ENCODE peak calls at places on chromosomes 5 and 9, in nine cellular contexts. W is GM12865, G is fibroblast of lung, D is esophagus muscularis mucosa, U is A673, Q is endothelial cell, O is AG09319, I is GM06990, Z is adrenal gland. X is an unnamed sample.

GRCh38 chr9:132631280-132631679 is 38.5 kb downstream of the DDX31 start:
- DNase-seq in Z (no peak), I (no peak), U (no peak), G (peak), W (no peak), Q (no peak), O (no peak), D (no peak), X (no peak)

GRCh38 chr9:131255731-131256197 is 20.5 kb downstream of the FAM78A start:
- DNase-seq in O (no peak), D (no peak), I (peak), G (no peak), W (peak), U (no peak), Z (no peak), Q (no peak), X (no peak)

GRCh38 chr5:32421075-32421474 is 23.5 kb downstream of the ZFR start:
- DNase-seq in Z (no peak), O (no peak), Q (no peak), U (no peak), D (no peak), G (peak), W (no peak), I (no peak), X (no peak)

GRCh38 chr5:73266309-73266708 is 93.3 kb downstream of the TMEM174 start:
- DNase-seq in I (no peak), W (no peak), D (peak), Z (no peak), U (no peak), Q (no peak), O (no peak), G (peak), X (no peak)

GRCh38 chr9:94029932-94030317 is 54.3 kb upstream of the PTPDC1 start:
- DNase-seq in Z (no peak), W (no peak), O (no peak), G (no peak), D (no peak), Q (no peak), I (no peak), U (no peak), X (no peak)

GRCh38 chr5:93062548-93062947 is 518.5 kb downstream of the NR2F1-AS1 start:
- DNase-seq in U (peak), D (no peak), G (no peak), Z (no peak), O (no peak), I (no peak), W (peak), Q (no peak), X (no peak)

GRCh38 chr5:171660438-171660837 is 125.2 kb upstream of the SMIM23 start:
- DNase-seq in Q (no peak), W (no peak), U (no peak), O (no peak), G (no peak), D (no peak), Z (no peak), I (no peak), X (no peak)

GRCh38 chr9:81964216-81965171 is 21.2 kb downstream of the SPATA31D3 start:
- DNase-seq in Z (no peak), D (no peak), Q (no peak), W (peak), U (no peak), G (no peak), O (peak), I (no peak), X (no peak)

GRCh38 chr9:88522360-88522759 is 12.6 kb upstream of the NXNL2 start:
- DNase-seq in Z (no peak), Q (no peak), O (no peak), U (no peak), G (no peak), D (no peak), W (no peak), I (no peak), X (no peak)

GRCh38 chr9:35526087-35526801 is 36.3 kb downstream of the RUSC2 start:
- DNase-seq in G (peak), O (no peak), Z (no peak), I (no peak), U (peak), Q (no peak), W (no peak), D (no peak), X (no peak)

GRCh38 chr9:33175633-33176325 is 8.6 kb upstream of the B4GALT1 start:
- DNase-seq in G (no peak), O (no peak), I (no peak), D (no peak), W (no peak), Z (no peak), Q (no peak), U (no peak), X (no peak)

GRCh38 chr9:124295097-124295794 is 37.5 kb downstream of the NEK6 start:
- DNase-seq in U (no peak), O (no peak), G (peak), W (peak), Z (peak), I (no peak), D (no peak), Q (no peak), X (no peak)

GRCh38 chr5:40080191-40080590 is 599.5 kb upstream of the PTGER4 start:
- DNase-seq in U (peak), Q (no peak), D (no peak), G (no peak), Z (no peak), O (no peak), I (no peak), W (no peak), X (peak)

GRCh38 chr9:70441622-70442021 is 27.2 kb upstream of the KLF9 start:
- DNase-seq in O (no peak), Q (no peak), D (no peak), U (no peak), I (no peak), W (no peak), Z (no peak), G (no peak), X (no peak)

GRCh38 chr9:131500939-131501541 is 1.7 kb upstream of the POMT1 start:
- DNase-seq in O (no peak), G (peak), U (peak), I (no peak), W (no peak), D (no peak), Q (no peak), Z (no peak), X (no peak)

GRCh38 chr5:115575167-115576070 is 26.9 kb downstream of the TICAM2 start:
- DNase-seq in U (peak), G (peak), O (no peak), Z (no peak), W (peak), Q (no peak), I (peak), D (no peak), X (peak)

GRCh38 chr9:120876842-120877240 is at the start of gene PHF19:
- DNase-seq in O (no peak), W (no peak), Q (peak), Z (peak), I (peak), U (peak), D (no peak), G (peak), X (no peak)

GRCh38 chr9:113322671-113323070 is 17.4 kb downstream of the WDR31 start:
- DNase-seq in I (no peak), D (no peak), W (no peak), G (no peak), Q (no peak), Z (no peak), U (no peak), O (no peak), X (no peak)

GRCh38 chr5:37945446-37945845 is 105.6 kb upstream of the GDNF start:
- DNase-seq in G (no peak), I (no peak), U (no peak), Q (no peak), O (no peak), W (no peak), Z (no peak), D (peak), X (no peak)

GRCh38 chr5:21184566-21184965 is 1196.6 kb upstream of the CDH18 start:
- DNase-seq in W (no peak), D (no peak), U (no peak), Z (no peak), I (no peak), Q (no peak), O (no peak), G (no peak), X (no peak)

GRCh38 chr5:148474025-148474511 is 90.3 kb downstream of the FBXO38 start:
- DNase-seq in U (no peak), Q (no peak), I (no peak), W (no peak), O (peak), D (no peak), G (peak), Z (peak), X (no peak)

GRCh38 chr9:17630531-17630949 is 51.7 kb downstream of the SH3GL2 start:
- DNase-seq in Q (no peak), G (no peak), Z (no peak), I (no peak), U (peak), O (no peak), D (no peak), W (no peak), X (no peak)

GRCh38 chr9:134390537-134390936 is 64.3 kb downstream of the RXRA start:
- DNase-seq in O (no peak), W (peak), Z (no peak), Q (no peak), G (no peak), D (no peak), U (no peak), I (peak), X (no peak)

GRCh38 chr9:5698810-5699556 is 70.1 kb downstream of the RIC1 start:
- DNase-seq in G (peak), U (no peak), I (no peak), W (no peak), Q (no peak), Z (no peak), O (no peak), D (no peak), X (no peak)

GRCh38 chr9:68996457-68996856 is 17.5 kb downstream of the PRKACG start:
- DNase-seq in G (no peak), W (no peak), Q (no peak), U (no peak), O (no peak), I (no peak), Z (no peak), D (no peak), X (no peak)

GRCh38 chr5:96522635-96523355 is 89.7 kb upstream of the PCSK1 start:
- DNase-seq in G (peak), D (no peak), I (no peak), Q (no peak), U (no peak), O (no peak), W (no peak), Z (no peak), X (no peak)

GRCh38 chr5:22699319-22699718 is 153.8 kb downstream of the CDH12 start:
- DNase-seq in U (peak), G (no peak), Z (no peak), Q (no peak), O (no peak), W (no peak), D (no peak), I (no peak), X (no peak)

GRCh38 chr5:446864-447263 is 3.9 kb downstream of the EXOC3 start:
- DNase-seq in U (peak), W (peak), Z (no peak), Q (no peak), I (no peak), O (no peak), D (no peak), G (peak), X (no peak)

GRCh38 chr9:93117924-93118862 is 15.9 kb downstream of the NINJ1 start:
- DNase-seq in G (no peak), D (no peak), Q (no peak), I (peak), O (no peak), W (no peak), Z (peak), U (no peak), X (no peak)

GRCh38 chr9:100167912-100168775 is 69.1 kb downstream of the INVS start:
- DNase-seq in G (peak), Z (no peak), U (no peak), O (no peak), W (no peak), Q (no peak), D (no peak), I (no peak), X (no peak)

GRCh38 chr5:60487885-60488425 is 212.0 kb downstream of the DEPDC1B start:
- DNase-seq in O (no peak), G (no peak), D (no peak), W (no peak), U (no peak), Q (no peak), Z (no peak), I (no peak), X (peak)

GRCh38 chr5:124692324-124692723 is 54.1 kb downstream of the ZNF608 start:
- DNase-seq in G (peak), O (no peak), Z (no peak), W (no peak), I (no peak), Q (no peak), U (no peak), D (no peak), X (peak)

GRCh38 chr5:132689518-132689917 is 15.7 kb downstream of the IL4 start:
- DNase-seq in I (no peak), W (no peak), Z (no peak), D (no peak), G (no peak), O (no peak), U (no peak), Q (no peak), X (no peak)

GRCh38 chr5:109759304-109759703 is 69.6 kb downstream of the MAN2A1 start:
- DNase-seq in W (no peak), O (no peak), G (no peak), I (no peak), Q (no peak), Z (no peak), D (no peak), U (peak), X (no peak)

GRCh38 chr9:129887210-129888084 is 52.2 kb downstream of the USP20 start:
- DNase-seq in Q (no peak), G (peak), O (no peak), D (no peak), Z (no peak), W (peak), U (peak), I (no peak), X (no peak)
- TF ChIP-seq CTCF in Q (no peak), G (peak), O (no peak), D (no peak), Z (no peak), W (peak), U (no peak), I (peak), X (no peak)

GRCh38 chr5:179263391-179264052 is 81.7 kb downstream of the ADAMTS2 start:
- DNase-seq in W (no peak), I (no peak), G (no peak), Q (no peak), U (no peak), Z (no peak), O (no peak), D (no peak), X (no peak)

GRCh38 chr5:179259731-179260323 is 85.4 kb downstream of the ADAMTS2 start:
- DNase-seq in U (no peak), W (no peak), G (no peak), Q (no peak), Z (no peak), O (no peak), I (no peak), D (no peak), X (no peak)

GRCh38 chr5:179262126-179262920 is 82.9 kb downstream of the ADAMTS2 start:
- DNase-seq in W (no peak), O (no peak), I (no peak), Q (no peak), G (no peak), D (no peak), Z (no peak), U (no peak), X (no peak)

GRCh38 chr5:179260324-179261070 is 84.8 kb downstream of the ADAMTS2 start:
- DNase-seq in O (no peak), Q (no peak), I (no peak), Z (no peak), U (no peak), W (no peak), G (no peak), D (no peak), X (no peak)

DNA sequence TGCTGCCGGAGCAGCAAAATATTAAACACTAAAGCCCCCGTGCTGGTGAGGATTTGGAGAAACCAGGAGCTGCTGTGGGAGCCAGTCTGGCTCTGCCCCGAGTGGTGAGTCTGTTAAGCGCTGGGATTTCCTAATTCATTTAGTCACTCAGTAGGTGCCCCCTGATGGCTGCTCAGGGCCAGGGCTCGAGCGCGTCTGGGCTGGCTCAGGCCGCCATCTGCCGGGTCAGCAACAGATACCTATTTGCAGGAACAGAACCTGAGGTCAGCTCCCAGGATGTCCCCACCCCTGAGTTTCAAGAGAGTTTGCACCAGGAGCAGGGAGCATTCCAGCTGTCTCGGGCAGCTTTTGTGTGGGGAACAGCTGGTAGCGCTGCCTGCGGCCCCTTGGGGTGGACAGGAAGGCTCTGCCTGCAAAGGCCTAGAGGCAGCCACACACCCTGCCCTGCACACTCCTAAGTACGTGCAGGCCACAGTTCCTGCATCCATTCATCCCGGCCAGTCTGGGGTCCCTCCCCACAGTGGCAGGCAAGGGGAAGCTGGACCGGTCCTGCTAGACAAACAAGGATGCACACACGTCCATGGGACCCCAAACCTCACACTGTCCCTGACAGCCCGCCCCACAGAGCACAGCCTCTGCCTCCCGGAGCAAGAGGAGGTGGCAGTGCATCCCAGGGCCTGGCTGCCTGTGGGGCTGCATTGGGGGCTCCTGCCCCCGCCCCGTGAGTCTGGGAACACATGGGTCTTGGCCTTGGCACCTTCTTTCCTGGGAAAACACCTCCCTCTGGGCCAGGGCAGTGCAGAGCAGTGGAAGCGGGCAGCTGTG is 83.7 kb downstream of the ADAMTS2 start:
- DNase-seq in O (no peak), G (no peak), W (no peak), I (no peak), Z (no peak), U (no peak), Q (peak), D (no peak), X (no peak)
- TF ChIP-seq CTCF in O (peak), G (peak), W (no peak), I (no peak), Z (no peak), U (peak), Q (no peak), D (no peak), X (peak)

DNA sequence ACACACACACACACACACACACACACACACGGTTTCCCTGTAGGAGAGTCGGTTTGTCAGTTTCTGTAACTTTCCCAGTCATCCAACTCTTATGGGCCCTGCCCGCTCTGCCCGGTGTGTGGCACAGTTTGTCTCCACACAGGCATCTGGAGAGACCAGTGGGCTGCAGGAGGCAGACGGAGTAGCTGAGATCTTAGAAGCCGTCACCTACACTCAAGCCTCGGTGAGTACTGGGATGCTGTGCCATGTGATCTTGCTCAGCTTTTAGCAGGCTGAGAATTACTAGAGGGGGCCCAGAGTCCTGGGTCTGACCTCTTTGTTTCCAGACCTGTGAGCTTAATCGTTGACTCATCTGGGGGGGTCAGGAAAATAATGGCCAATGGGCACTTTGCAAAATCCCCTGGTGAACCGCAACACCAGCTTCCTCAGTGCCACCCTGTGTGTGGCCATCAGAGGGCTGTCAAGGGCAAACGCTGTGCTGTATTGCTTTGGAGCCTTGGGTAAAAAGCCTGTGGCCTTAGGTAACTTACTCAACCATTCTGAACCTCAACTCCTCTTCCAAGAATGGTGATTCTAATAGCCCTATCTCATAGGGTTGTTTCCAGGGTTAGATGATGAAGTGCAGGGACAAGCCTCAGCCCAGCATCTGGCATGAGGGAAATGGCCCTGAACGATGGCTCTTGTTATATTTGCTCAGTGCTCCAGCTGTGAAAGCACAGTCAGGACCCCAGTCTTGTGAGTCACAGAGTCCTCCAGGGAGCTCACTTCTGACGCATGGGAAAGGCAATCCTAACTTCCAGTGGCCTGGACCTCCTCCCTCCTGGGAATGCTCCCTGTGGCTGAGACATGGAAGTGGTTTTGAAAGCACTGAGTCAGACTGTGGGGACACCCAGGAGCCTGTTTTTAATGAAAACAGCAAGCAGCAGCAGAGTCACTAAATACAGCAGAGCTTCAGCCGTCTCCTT is 45.6 kb downstream of the COL15A1 start:
- DNase-seq in W (peak), Q (no peak), U (peak), Z (peak), O (peak), D (no peak), G (peak), I (no peak), X (peak)
- TF ChIP-seq CTCF in W (peak), Q (no peak), U (no peak), Z (no peak), O (no peak), D (no peak), G (peak), I (peak), X (peak)

GRCh38 chr5:56622146-56622545 is 193.2 kb upstream of the MAP3K1 start:
- DNase-seq in Q (no peak), D (no peak), Z (no peak), U (no peak), G (no peak), W (no peak), O (no peak), I (no peak), X (no peak)
- TF ChIP-seq CTCF in Q (no peak), D (no peak), Z (no peak), U (no peak), G (no peak), W (no peak), O (no peak), I (no peak), X (no peak)

X was measured in retinal pigment epithelial cell.